ENCODE peak calls at places on chromosomes 3 and 15, in seven cellular contexts. J, Z, A, R, N, I and F are unnamed samples.

GRCh38 chr3:55200916-55201315 is 273.1 kb upstream of the LRTM1 start:
- DNase-seq in A (no peak), I (no peak), Z (no peak), N (no peak), R (no peak), J (no peak), F (no peak)

GRCh38 chr15:45064386-45064785 is 41.4 kb downstream of the SORD start:
- DNase-seq in Z (no peak), A (no peak), R (no peak), N (no peak), J (no peak), I (no peak), F (no peak)

GRCh38 chr3:79729096-79729495 is 38.7 kb downstream of the ROBO1 start:
- DNase-seq in Z (no peak), J (no peak), R (no peak), I (peak; percentile 78), N (no peak), A (no peak), F (no peak)

GRCh38 chr3:35404571-35404970 is 234.8 kb upstream of the ARPP21 start:
- DNase-seq in Z (no peak), I (no peak), J (no peak), R (no peak), A (no peak), N (no peak), F (no peak)

GRCh38 chr3:108409791-108410190 is 100.6 kb downstream of the MYH15 start:
- DNase-seq in R (no peak), N (no peak), A (no peak), J (no peak), I (no peak), Z (no peak), F (no peak)

GRCh38 chr15:101013769-101014223 is 94.6 kb downstream of the LRRK1 start:
- DNase-seq in Z (no peak), J (no peak), A (no peak), I (no peak), N (no peak), R (no peak), F (no peak)

GRCh38 chr3:122989856-122990575 is 37.5 kb downstream of the SEMA5B start:
- DNase-seq in I (no peak), R (no peak), J (no peak), N (no peak), Z (no peak), A (no peak), F (no peak)

GRCh38 chr3:186532641-186533072 is 11.5 kb downstream of the CRYGS start:
- DNase-seq in R (no peak), N (no peak), I (no peak), Z (no peak), A (no peak), J (peak; percentile 77), F (no peak)

GRCh38 chr3:194640829-194641228 is 7.6 kb upstream of the TMEM44 start:
- DNase-seq in A (peak; percentile 15), Z (no peak), R (no peak), J (peak; percentile 72), I (no peak), N (no peak), F (peak; percentile 62)

GRCh38 chr3:10602769-10603768 is 97.7 kb upstream of the ATP2B2 start:
- DNase-seq in J (peak; percentile 6), A (peak; percentile 78), I (no peak), N (peak; percentile 50), R (no peak), Z (peak; percentile 59), F (peak; percentile 74)

GRCh38 chr3:104245981-104246380 is 1120.7 kb upstream of the ALCAM start:
- DNase-seq in I (no peak), A (no peak), R (no peak), J (no peak), N (no peak), Z (no peak), F (no peak)

GRCh38 chr3:184825456-184825855 is 13.5 kb downstream of the VPS8 start:
- DNase-seq in N (no peak), J (no peak), A (no peak), I (no peak), R (peak; percentile 55), Z (no peak), F (no peak)

GRCh38 chr3:111903067-111903511 is 44.0 kb downstream of the PHLDB2 start:
- DNase-seq in N (no peak), J (no peak), R (no peak), A (no peak), I (no peak), Z (no peak), F (no peak)

GRCh38 chr15:101669744-101670143 is 17.6 kb upstream of the TM2D3 start:
- DNase-seq in A (no peak), I (no peak), J (no peak), Z (no peak), R (no peak), N (no peak), F (no peak)

GRCh38 chr3:157541506-157542236 is 38.5 kb upstream of the VEPH1 start:
- DNase-seq in N (no peak), I (no peak), J (no peak), A (no peak), Z (no peak), R (no peak), F (no peak)

GRCh38 chr3:167837430-167837829 is 101.9 kb downstream of the SERPINI1 start:
- DNase-seq in A (no peak), I (no peak), R (no peak), N (no peak), Z (no peak), J (peak; percentile 22), F (no peak)

GRCh38 chr3:10524799-10525301 is 19.5 kb upstream of the ATP2B2 start:
- DNase-seq in Z (no peak), R (no peak), A (no peak), J (no peak), I (no peak), N (no peak), F (no peak)

GRCh38 chr3:80643421-80643820 is 875.6 kb upstream of the ROBO1 start:
- DNase-seq in I (no peak), N (no peak), Z (no peak), A (no peak), J (no peak), R (no peak), F (no peak)

GRCh38 chr3:10437272-10437994 is 68.0 kb downstream of the ATP2B2 start:
- DNase-seq in R (no peak), N (peak; percentile 76), I (no peak), A (peak; percentile 45), Z (peak; percentile 82), J (no peak), F (peak; percentile 19)

GRCh38 chr3:113441051-113441770 is at the start of gene CFAP44:
- DNase-seq in I (no peak), Z (peak; percentile 86), R (peak; percentile 66), A (peak; percentile 42), N (peak; percentile 56), J (no peak), F (no peak)

GRCh38 chr3:45095916-45096526 is 50.2 kb downstream of the CDCP1 start:
- DNase-seq in I (no peak), A (no peak), R (no peak), N (no peak), Z (no peak), J (no peak), F (no peak)

GRCh38 chr3:130903412-130903908 is 9.6 kb downstream of the ATP2C1 start:
- DNase-seq in I (no peak), A (no peak), Z (no peak), J (no peak), N (no peak), R (no peak), F (no peak)

GRCh38 chr3:187919990-187920389 is 174.7 kb upstream of the BCL6 start:
- DNase-seq in Z (no peak), A (no peak), R (no peak), I (no peak), N (no peak), J (no peak), F (no peak)

GRCh38 chr3:179454887-179455286 is 3.6 kb upstream of the GNB4 start:
- DNase-seq in Z (no peak), R (no peak), I (no peak), J (no peak), N (no peak), A (no peak), F (no peak)

GRCh38 chr3:33597257-33597689 is 120.8 kb downstream of the CLASP2 start:
- DNase-seq in I (no peak), R (no peak), A (no peak), N (no peak), Z (no peak), J (no peak), F (no peak)

GRCh38 chr3:66398228-66399025 is 102.4 kb downstream of the LRIG1 start:
- DNase-seq in Z (peak; percentile 62), J (no peak), I (no peak), A (no peak), R (no peak), N (no peak), F (no peak)

GRCh38 chr15:29529043-29529442 is 259.4 kb upstream of the NSMCE3 start:
- DNase-seq in A (no peak), N (no peak), R (no peak), J (no peak), Z (no peak), I (no peak), F (no peak)

GRCh38 chr3:58101499-58102370 is 93.5 kb downstream of the FLNB start:
- DNase-seq in I (no peak), R (no peak), Z (no peak), N (no peak), J (no peak), A (no peak), F (no peak)

GRCh38 chr3:194364652-194365434 is 4.7 kb downstream of the LRRC15 start:
- DNase-seq in Z (no peak), I (peak; percentile 45), R (peak; percentile 65), J (no peak), N (no peak), A (no peak), F (no peak)

GRCh38 chr3:63343674-63344073 is 65.6 kb downstream of the SYNPR start:
- DNase-seq in N (no peak), R (peak; percentile 69), J (peak; percentile 60), I (peak; percentile 83), Z (no peak), A (no peak), F (peak; percentile 77)

GRCh38 chr3:71517206-71517855 is 66.2 kb downstream of the FOXP1 start:
- DNase-seq in I (no peak), J (no peak), Z (no peak), R (no peak), N (no peak), A (no peak), F (no peak)

GRCh38 chr3:117477214-117477755 is 767.7 kb downstream of the TUSC7 start:
- DNase-seq in R (no peak), Z (no peak), A (no peak), J (no peak), I (no peak), N (no peak), F (no peak)